ENCODE peak calls at places on chromosomes 1 and 21, in seven cellular contexts. F is H1, E is hepatocyte, D is neuronal stem cell, M is PC-3, T is GM23248, V is neural progenitor cell. N is an unnamed sample.

GRCh38 chr1:15426492-15427279 is 11.6 kb upstream of the CTRC start:
- DNase-seq in F (no peak), E (peak; percentile 52), D (no peak), M (peak; percentile 51), T (no peak), V (no peak), N (no peak)

GRCh38 chr1:113783254-113784103 is 24.2 kb upstream of the PHTF1 start:
- DNase-seq in F (no peak), E (no peak), D (no peak), M (no peak), T (peak; percentile 63), V (no peak), N (no peak)

GRCh38 chr1:109341944-109342925 is 35.4 kb upstream of the MYBPHL start:
- DNase-seq in F (no peak), E (no peak), D (no peak), M (no peak), T (no peak), V (no peak), N (no peak)

GRCh38 chr1:91883470-91883869 is 2.5 kb downstream of the TGFBR3 start:
- DNase-seq in F (no peak), E (peak; percentile 28), D (no peak), M (peak; percentile 68), T (peak; percentile 71), V (no peak), N (peak; percentile 45)

GRCh38 chr1:81430955-81431646 is 369.6 kb upstream of the ADGRL2 start:
- DNase-seq in F (peak; percentile 17), E (no peak), D (no peak), M (no peak), T (no peak), V (peak; percentile 55), N (no peak)

GRCh38 chr1:8889103-8889846 is 10.8 kb upstream of the ENO1 start:
- DNase-seq in F (no peak), E (no peak), D (no peak), M (no peak), T (peak; percentile 81), V (no peak), N (no peak)

GRCh38 chr21:44454747-44455523 is at the start of gene LRRC3:
- DNase-seq in F (peak; percentile 97), E (peak; percentile 99), D (peak; percentile 94), M (peak; percentile 86), T (peak; percentile 83), V (peak; percentile 99), N (peak; percentile 19)

GRCh38 chr1:54887665-54888071 is 673 bp upstream of the DHCR24 start:
- DNase-seq in F (no peak), E (peak; percentile 37), D (peak; percentile 46), M (no peak), T (peak; percentile 50), V (peak; percentile 43), N (peak; percentile 67)

GRCh38 chr1:15515026-15515663 is 8.9 kb downstream of the CASP9 start:
- DNase-seq in F (no peak), E (no peak), D (no peak), M (peak; percentile 46), T (peak; percentile 22), V (no peak), N (no peak)

GRCh38 chr1:110850145-110850544 is 22.8 kb upstream of the CD53 start:
- DNase-seq in F (no peak), E (no peak), D (no peak), M (no peak), T (no peak), V (peak; percentile 43), N (no peak)

GRCh38 chr1:169090900-169091311 is 15.6 kb upstream of the ATP1B1 start:
- DNase-seq in F (no peak), E (no peak), D (no peak), M (no peak), T (no peak), V (no peak), N (no peak)

GRCh38 chr1:115062542-115063004 is 26.7 kb downstream of the TSPAN2 start:
- DNase-seq in F (no peak), E (peak; percentile 23), D (no peak), M (peak; percentile 93), T (peak; percentile 22), V (no peak), N (peak; percentile 98)

GRCh38 chr1:62361426-62361825 is 42.2 kb upstream of the KANK4 start:
- DNase-seq in F (no peak), E (no peak), D (no peak), M (no peak), T (no peak), V (no peak), N (no peak)

GRCh38 chr21:35528109-35529042 is 479.3 kb upstream of the RUNX1 start:
- DNase-seq in F (no peak), E (no peak), D (no peak), M (no peak), T (no peak), V (no peak), N (no peak)

GRCh38 chr1:26318338-26319064 is 743 bp downstream of the CD52 start:
- DNase-seq in F (no peak), E (no peak), D (no peak), M (no peak), T (peak; percentile 58), V (no peak), N (no peak)

GRCh38 chr1:21912038-21912758 is 24.9 kb downstream of the HSPG2 start:
- DNase-seq in F (no peak), E (no peak), D (no peak), M (no peak), T (no peak), V (no peak), N (no peak)

GRCh38 chr1:206509612-206510257 is 2.4 kb downstream of the RASSF5 start:
- DNase-seq in F (no peak), E (no peak), D (no peak), M (no peak), T (no peak), V (no peak), N (no peak)

DNA sequence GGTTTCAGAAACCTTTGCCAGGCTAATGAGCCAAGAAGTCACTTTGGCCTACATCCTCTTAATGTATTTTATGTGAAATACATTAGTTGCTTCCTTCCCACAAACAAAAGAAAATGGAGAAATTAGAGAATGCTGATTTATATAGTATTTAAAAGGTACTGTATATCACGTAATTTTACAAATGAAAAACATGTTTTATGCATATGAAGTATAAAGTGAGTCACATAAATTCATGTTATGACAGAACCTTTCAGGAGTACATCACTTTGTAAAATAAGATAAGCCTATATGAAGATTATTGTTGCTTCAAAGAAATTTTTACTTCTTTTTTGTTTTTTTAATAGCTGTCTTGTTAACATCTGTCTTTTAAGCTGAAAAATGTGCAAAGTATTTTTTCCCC is 4.6 kb downstream of the DR1 start:
- DNase-seq in F (no peak), E (no peak), D (no peak), M (no peak), T (no peak), V (no peak), N (no peak)
- H3K4me3 ChIP-seq in F (no peak overlapping the region), E (no peak overlapping the region), D (no peak overlapping the region), M (peak overlapping the region; percentile 97), T (peak overlapping the region; percentile 99), V (no peak overlapping the region), N (no peak overlapping the region)

DNA sequence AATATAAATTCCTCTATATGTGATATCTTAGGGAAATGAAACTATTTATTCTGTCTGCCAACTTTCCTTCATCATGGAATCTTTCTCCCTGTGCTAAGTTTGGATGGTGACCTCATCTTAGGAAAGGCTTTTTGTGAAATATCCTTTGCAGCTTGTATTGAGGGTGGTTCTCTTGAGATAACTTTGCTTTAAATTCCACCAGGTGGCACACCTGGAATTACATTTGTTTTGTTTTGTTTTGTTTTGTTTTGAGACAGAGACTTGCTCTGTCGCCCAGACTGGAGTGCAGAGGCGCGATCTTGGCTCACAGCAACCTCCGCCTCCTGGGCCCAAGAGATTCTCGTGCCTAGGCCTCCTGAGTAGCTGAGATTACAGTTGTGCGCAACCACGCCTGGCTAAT is 7.6 kb upstream of the CD1A start:
- DNase-seq in F (no peak), E (no peak), D (no peak), M (peak; percentile 44), T (no peak), V (no peak), N (no peak)
- H3K4me1 ChIP-seq in F (no peaks in the 10 kb centered on the region), E (no peaks in the 10 kb centered on the region), D (no peaks in the 10 kb centered on the region), M (no peaks in the 10 kb centered on the region), T (no peaks in the 10 kb centered on the region), V (no peaks in the 10 kb centered on the region), N (no peaks in the 10 kb centered on the region)

GRCh38 chr1:208216806-208217205 is 27.4 kb downstream of the PLXNA2 start:
- DNase-seq in F (no peak), E (no peak), D (no peak), M (no peak), T (no peak), V (no peak), N (no peak)
- H2AFZ ChIP-seq in F (no peak overlapping the region), E (no peak overlapping the region), D (no peak overlapping the region), M (no peak overlapping the region), T (no peak overlapping the region), V (no peak overlapping the region), N (no peak overlapping the region)

GRCh38 chr1:94787676-94788075 is 32.5 kb upstream of the SLC44A3 start:
- DNase-seq in F (no peak), E (no peak), D (no peak), M (no peak), T (no peak), V (no peak), N (no peak)

GRCh38 chr1:94778808-94779207 is 41.3 kb upstream of the SLC44A3 start:
- DNase-seq in F (no peak), E (no peak), D (no peak), M (no peak), T (no peak), V (no peak), N (peak; percentile 63)

DNA sequence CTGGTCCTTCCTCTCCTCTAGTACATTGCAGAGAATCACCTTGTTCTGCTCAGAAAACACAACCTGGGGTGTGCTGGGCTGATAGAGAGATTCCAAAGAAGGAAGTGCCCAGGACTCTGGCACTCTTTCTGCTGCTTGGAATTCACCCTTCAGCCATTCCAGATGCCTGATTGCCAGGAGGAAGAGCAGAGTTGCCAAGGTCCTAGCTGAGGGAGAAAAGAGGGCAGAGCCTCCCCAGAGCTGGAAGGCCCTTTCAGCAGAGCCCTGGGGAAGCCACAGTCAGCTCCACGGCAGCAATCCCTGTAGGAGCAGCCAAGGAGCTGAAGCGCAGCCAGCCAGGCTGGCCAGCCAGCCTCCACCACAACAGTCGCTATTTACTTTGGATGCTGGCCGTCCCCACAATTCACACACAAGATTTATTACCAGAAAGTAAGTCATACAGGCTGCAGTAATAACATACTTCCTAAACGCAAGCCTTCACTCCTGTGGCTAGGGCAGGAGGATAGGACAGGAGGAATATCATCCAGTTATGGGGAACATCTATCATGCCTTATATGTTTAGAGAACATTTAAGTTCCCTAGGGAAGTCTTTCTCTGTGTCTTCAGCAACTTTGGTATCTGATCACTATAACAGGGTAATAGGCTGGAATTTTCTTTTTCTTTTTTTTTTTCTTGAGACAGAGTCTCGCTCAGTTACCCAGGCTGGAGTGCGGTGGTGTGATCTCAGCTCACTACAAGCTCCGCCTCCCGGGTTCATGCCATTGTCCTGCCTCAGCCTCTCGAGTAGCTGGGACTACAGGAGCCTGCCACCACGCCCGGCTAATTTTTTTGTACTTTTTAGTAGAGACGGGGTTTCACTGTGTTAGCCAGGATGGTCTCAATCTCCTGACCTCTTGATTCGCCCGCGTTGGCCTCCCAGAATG is 36.6 kb upstream of the SLC44A3 start:
- DNase-seq in F (no peak), E (peak; percentile 31), D (no peak), M (peak; percentile 80), T (peak; percentile 95), V (no peak), N (peak; percentile 87)
- H3K4me3 ChIP-seq in F (no peak overlapping the region), E (no peak overlapping the region), D (no peak overlapping the region), M (no peak overlapping the region), T (peak overlapping the region; percentile 36), V (no peak overlapping the region), N (peak overlapping the region; percentile 10)